ENCODE peak calls at places on chromosomes 7 and 10, in nine cellular contexts. One of them, this sample, is unnamed. For H3K27me3, the result is how much of the 10 kb centered on the place peaks cover.

GRCh38 chr10:62133618-62134017 is 135.0 kb downstream of the RTKN2 start:
- DNase-seq in heart left ventricle: no peak
- DNase-seq in colonic mucosa: no peak
- DNase-seq in adrenal gland: no peak
- DNase-seq in psoas muscle: no peak
- DNase-seq in right lobe of liver: no peak
- DNase-seq in left ventricle myocardium inferior: no peak
- DNase-seq in AG04450: no peak
- DNase-seq in cardiac muscle cell: no peak
- DNase-seq in this sample: no peak

GRCh38 chr10:5587151-5588079 is 62.7 kb downstream of the CALML3 start:
- DNase-seq in adrenal gland: peak
- DNase-seq in psoas muscle: no peak
- DNase-seq in cardiac muscle cell: peak
- DNase-seq in heart left ventricle: peak
- DNase-seq in right lobe of liver: peak
- DNase-seq in colonic mucosa: no peak
- DNase-seq in AG04450: no peak
- DNase-seq in left ventricle myocardium inferior: peak
- DNase-seq in this sample: no peak

GRCh38 chr7:158782638-158783490 is 46.4 kb downstream of the ESYT2 start:
- DNase-seq in adrenal gland: peak
- DNase-seq in AG04450: no peak
- DNase-seq in heart left ventricle: peak
- DNase-seq in colonic mucosa: no peak
- DNase-seq in cardiac muscle cell: peak
- DNase-seq in right lobe of liver: no peak
- DNase-seq in left ventricle myocardium inferior: peak
- DNase-seq in psoas muscle: peak
- DNase-seq in this sample: no peak

GRCh38 chr10:127463548-127463947 is 85.6 kb upstream of the NPS start:
- DNase-seq in adrenal gland: no peak
- DNase-seq in right lobe of liver: no peak
- DNase-seq in AG04450: no peak
- DNase-seq in heart left ventricle: no peak
- DNase-seq in cardiac muscle cell: no peak
- DNase-seq in colonic mucosa: no peak
- DNase-seq in psoas muscle: no peak
- DNase-seq in left ventricle myocardium inferior: no peak
- DNase-seq in this sample: no peak

GRCh38 chr10:104067525-104067924 is 18.2 kb downstream of the COL17A1 start:
- DNase-seq in heart left ventricle: no peak
- DNase-seq in cardiac muscle cell: no peak
- DNase-seq in left ventricle myocardium inferior: no peak
- DNase-seq in adrenal gland: no peak
- DNase-seq in psoas muscle: no peak
- DNase-seq in colonic mucosa: no peak
- DNase-seq in AG04450: no peak
- DNase-seq in right lobe of liver: no peak
- DNase-seq in this sample: no peak

GRCh38 chr10:34598972-34599371 is 216.1 kb downstream of the PARD3 start:
- DNase-seq in psoas muscle: no peak
- DNase-seq in adrenal gland: no peak
- DNase-seq in AG04450: peak
- DNase-seq in cardiac muscle cell: peak
- DNase-seq in right lobe of liver: no peak
- DNase-seq in heart left ventricle: no peak
- DNase-seq in colonic mucosa: no peak
- DNase-seq in left ventricle myocardium inferior: no peak
- DNase-seq in this sample: no peak

GRCh38 chr7:1694551-1694950 is 24.5 kb downstream of the ELFN1 start:
- DNase-seq in adrenal gland: peak
- DNase-seq in right lobe of liver: no peak
- DNase-seq in AG04450: no peak
- DNase-seq in colonic mucosa: no peak
- DNase-seq in psoas muscle: no peak
- DNase-seq in heart left ventricle: no peak
- DNase-seq in left ventricle myocardium inferior: peak
- DNase-seq in cardiac muscle cell: no peak
- DNase-seq in this sample: no peak

GRCh38 chr10:73886085-73886529 is 11.8 kb upstream of the CAMK2G start:
- DNase-seq in left ventricle myocardium inferior: peak
- DNase-seq in right lobe of liver: peak
- DNase-seq in psoas muscle: peak
- DNase-seq in cardiac muscle cell: peak
- DNase-seq in AG04450: peak
- DNase-seq in adrenal gland: peak
- DNase-seq in heart left ventricle: peak
- DNase-seq in colonic mucosa: peak
- DNase-seq in this sample: peak

GRCh38 chr10:106493166-106493565 is 671.3 kb downstream of the SORCS1 start:
- DNase-seq in colonic mucosa: no peak
- DNase-seq in cardiac muscle cell: no peak
- DNase-seq in AG04450: no peak
- DNase-seq in heart left ventricle: no peak
- DNase-seq in adrenal gland: no peak
- DNase-seq in psoas muscle: no peak
- DNase-seq in left ventricle myocardium inferior: no peak
- DNase-seq in right lobe of liver: no peak
- DNase-seq in this sample: no peak

GRCh38 chr10:97771913-97772823 is at the start of gene SFRP5:
- DNase-seq in AG04450: no peak
- DNase-seq in cardiac muscle cell: no peak
- DNase-seq in right lobe of liver: no peak
- DNase-seq in colonic mucosa: no peak
- DNase-seq in adrenal gland: peak
- DNase-seq in psoas muscle: no peak
- DNase-seq in heart left ventricle: no peak
- DNase-seq in left ventricle myocardium inferior: no peak
- DNase-seq in this sample: no peak

GRCh38 chr7:121275204-121275603 is 53.6 kb upstream of the WNT16 start:
- DNase-seq in right lobe of liver: peak
- DNase-seq in heart left ventricle: no peak
- DNase-seq in psoas muscle: no peak
- DNase-seq in left ventricle myocardium inferior: no peak
- DNase-seq in colonic mucosa: no peak
- DNase-seq in adrenal gland: no peak
- DNase-seq in cardiac muscle cell: no peak
- DNase-seq in AG04450: no peak
- DNase-seq in this sample: no peak

GRCh38 chr10:33837736-33838135 is 503.3 kb upstream of the NRP1 start:
- DNase-seq in AG04450: no peak
- DNase-seq in heart left ventricle: peak
- DNase-seq in adrenal gland: no peak
- DNase-seq in right lobe of liver: no peak
- DNase-seq in left ventricle myocardium inferior: no peak
- DNase-seq in cardiac muscle cell: no peak
- DNase-seq in psoas muscle: no peak
- DNase-seq in colonic mucosa: no peak
- DNase-seq in this sample: no peak

GRCh38 chr7:111982804-111983203 is 223.4 kb downstream of the DOCK4 start:
- DNase-seq in cardiac muscle cell: peak
- DNase-seq in AG04450: peak
- DNase-seq in colonic mucosa: no peak
- DNase-seq in adrenal gland: no peak
- DNase-seq in psoas muscle: no peak
- DNase-seq in right lobe of liver: no peak
- DNase-seq in left ventricle myocardium inferior: no peak
- DNase-seq in heart left ventricle: no peak
- DNase-seq in this sample: no peak

GRCh38 chr7:115709664-115710063 is 320.9 kb downstream of the TFEC start:
- DNase-seq in cardiac muscle cell: no peak
- DNase-seq in adrenal gland: no peak
- DNase-seq in heart left ventricle: no peak
- DNase-seq in colonic mucosa: no peak
- DNase-seq in left ventricle myocardium inferior: no peak
- DNase-seq in AG04450: no peak
- DNase-seq in psoas muscle: no peak
- DNase-seq in right lobe of liver: no peak
- DNase-seq in this sample: no peak

GRCh38 chr7:98872328-98872924 is 2.6 kb upstream of the TMEM130 start:
- DNase-seq in cardiac muscle cell: no peak
- DNase-seq in right lobe of liver: no peak
- DNase-seq in adrenal gland: peak
- DNase-seq in AG04450: no peak
- DNase-seq in colonic mucosa: no peak
- DNase-seq in heart left ventricle: no peak
- DNase-seq in left ventricle myocardium inferior: no peak
- DNase-seq in psoas muscle: no peak
- DNase-seq in this sample: no peak

GRCh38 chr10:47031953-47032465 is 120.8 kb downstream of the PTPN20 start:
- DNase-seq in right lobe of liver: no peak
- DNase-seq in left ventricle myocardium inferior: no peak
- DNase-seq in AG04450: no peak
- DNase-seq in heart left ventricle: no peak
- DNase-seq in cardiac muscle cell: no peak
- DNase-seq in adrenal gland: peak
- DNase-seq in colonic mucosa: no peak
- DNase-seq in psoas muscle: peak
- DNase-seq in this sample: no peak

GRCh38 chr10:70958396-70958795 is 70.0 kb upstream of the PCBD1 start:
- DNase-seq in cardiac muscle cell: peak
- DNase-seq in left ventricle myocardium inferior: no peak
- DNase-seq in heart left ventricle: no peak
- DNase-seq in right lobe of liver: no peak
- DNase-seq in AG04450: no peak
- DNase-seq in adrenal gland: no peak
- DNase-seq in psoas muscle: no peak
- DNase-seq in colonic mucosa: no peak
- DNase-seq in this sample: no peak

GRCh38 chr7:151192002-151192539 is 5.0 kb upstream of the ASB10 start:
- DNase-seq in AG04450: no peak
- DNase-seq in heart left ventricle: no peak
- DNase-seq in colonic mucosa: no peak
- DNase-seq in psoas muscle: no peak
- DNase-seq in right lobe of liver: no peak
- DNase-seq in left ventricle myocardium inferior: no peak
- DNase-seq in cardiac muscle cell: no peak
- DNase-seq in adrenal gland: no peak
- DNase-seq in this sample: no peak

GRCh38 chr7:22667562-22668239 is 59.3 kb upstream of the IL6 start:
- DNase-seq in left ventricle myocardium inferior: no peak
- DNase-seq in cardiac muscle cell: peak
- DNase-seq in AG04450: peak
- DNase-seq in heart left ventricle: no peak
- DNase-seq in colonic mucosa: no peak
- DNase-seq in right lobe of liver: no peak
- DNase-seq in psoas muscle: no peak
- DNase-seq in adrenal gland: no peak
- DNase-seq in this sample: no peak

GRCh38 chr10:110364531-110364937 is 59.8 kb upstream of the SMNDC1 start:
- DNase-seq in heart left ventricle: no peak
- DNase-seq in adrenal gland: no peak
- DNase-seq in left ventricle myocardium inferior: no peak
- DNase-seq in colonic mucosa: no peak
- DNase-seq in cardiac muscle cell: no peak
- DNase-seq in AG04450: no peak
- DNase-seq in right lobe of liver: no peak
- DNase-seq in psoas muscle: no peak
- DNase-seq in this sample: no peak

GRCh38 chr10:123579675-123580074 is 86.5 kb upstream of the GPR26 start:
- DNase-seq in cardiac muscle cell: no peak
- DNase-seq in psoas muscle: no peak
- DNase-seq in adrenal gland: no peak
- DNase-seq in colonic mucosa: no peak
- DNase-seq in left ventricle myocardium inferior: no peak
- DNase-seq in AG04450: no peak
- DNase-seq in heart left ventricle: no peak
- DNase-seq in right lobe of liver: no peak
- DNase-seq in this sample: no peak
- H3K27me3 ChIP-seq in cardiac muscle cell: half or more
- H3K27me3 ChIP-seq in psoas muscle: under half
- H3K27me3 ChIP-seq in adrenal gland: under half
- H3K27me3 ChIP-seq in colonic mucosa: under half
- H3K27me3 ChIP-seq in left ventricle myocardium inferior: half or more
- H3K27me3 ChIP-seq in AG04450: under half
- H3K27me3 ChIP-seq in heart left ventricle: under half
- H3K27me3 ChIP-seq in right lobe of liver: under half
- H3K27me3 ChIP-seq in this sample: under half

GRCh38 chr10:27153855-27154198 is 357 bp downstream of the YME1L1 start:
- DNase-seq in colonic mucosa: no peak
- DNase-seq in right lobe of liver: no peak
- DNase-seq in left ventricle myocardium inferior: no peak
- DNase-seq in heart left ventricle: no peak
- DNase-seq in AG04450: no peak
- DNase-seq in adrenal gland: peak
- DNase-seq in psoas muscle: no peak
- DNase-seq in cardiac muscle cell: peak
- DNase-seq in this sample: no peak
- H3K27ac ChIP-seq in colonic mucosa: peak
- H3K27ac ChIP-seq in right lobe of liver: peak
- H3K27ac ChIP-seq in left ventricle myocardium inferior: peak
- H3K27ac ChIP-seq in heart left ventricle: peak
- H3K27ac ChIP-seq in AG04450: peak
- H3K27ac ChIP-seq in adrenal gland: peak
- H3K27ac ChIP-seq in psoas muscle: peak
- H3K27ac ChIP-seq in cardiac muscle cell: peak
- H3K27ac ChIP-seq in this sample: peak

GRCh38 chr7:32089678-32090077 is 19.5 kb upstream of the PDE1C start:
- DNase-seq in AG04450: no peak
- DNase-seq in adrenal gland: no peak
- DNase-seq in cardiac muscle cell: peak
- DNase-seq in psoas muscle: no peak
- DNase-seq in heart left ventricle: no peak
- DNase-seq in colonic mucosa: no peak
- DNase-seq in left ventricle myocardium inferior: no peak
- DNase-seq in right lobe of liver: no peak
- DNase-seq in this sample: no peak
- TF ChIP-seq CTCF in AG04450: no peak
- TF ChIP-seq CTCF in adrenal gland: no peak
- TF ChIP-seq CTCF in cardiac muscle cell: no peak
- TF ChIP-seq CTCF in psoas muscle: no peak
- TF ChIP-seq CTCF in heart left ventricle: no peak
- TF ChIP-seq CTCF in colonic mucosa: no peak
- TF ChIP-seq CTCF in left ventricle myocardium inferior: no peak
- TF ChIP-seq CTCF in right lobe of liver: no peak
- TF ChIP-seq CTCF in this sample: no peak

DNA sequence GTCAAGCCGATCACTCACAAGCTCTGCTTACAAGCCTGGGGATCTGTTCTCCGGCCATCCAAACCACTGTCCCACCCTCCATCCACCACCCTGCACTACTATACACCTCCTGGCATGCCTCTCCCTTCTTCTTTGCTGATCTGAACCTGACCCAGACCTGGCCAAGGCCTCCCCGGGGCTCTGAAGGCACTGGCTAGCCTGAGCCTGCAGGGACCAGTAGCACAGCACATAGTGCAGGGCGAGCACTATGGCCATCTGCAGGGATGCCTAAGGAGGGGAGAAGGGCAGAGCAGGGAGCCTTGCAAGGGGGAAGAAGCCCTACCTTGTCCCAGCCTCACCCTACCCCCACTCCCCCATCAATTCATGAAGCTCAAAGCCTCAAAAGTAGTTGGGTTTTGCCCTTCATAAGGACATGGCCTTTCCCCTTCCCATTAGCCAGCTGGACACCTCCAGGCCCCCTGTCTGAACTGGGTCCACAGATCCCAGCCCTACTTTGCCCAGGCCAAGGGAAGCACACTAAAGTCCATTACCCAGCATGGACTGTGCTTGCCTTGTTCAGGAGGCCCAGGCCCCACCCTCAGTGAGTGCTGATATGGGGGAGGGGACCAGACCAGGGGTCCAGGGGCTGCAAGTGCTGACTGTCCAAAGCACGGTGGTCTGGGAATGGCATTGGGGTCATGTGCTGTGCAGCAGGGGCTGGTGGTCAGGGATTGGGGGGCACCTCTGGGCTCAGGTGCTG is 29.6 kb downstream of the CHAT start:
- DNase-seq in colonic mucosa: no peak
- DNase-seq in left ventricle myocardium inferior: no peak
- DNase-seq in right lobe of liver: no peak
- DNase-seq in AG04450: no peak
- DNase-seq in psoas muscle: no peak
- DNase-seq in cardiac muscle cell: no peak
- DNase-seq in heart left ventricle: no peak
- DNase-seq in adrenal gland: no peak
- DNase-seq in this sample: no peak
- H3K27me3 ChIP-seq in colonic mucosa: under half
- H3K27me3 ChIP-seq in left ventricle myocardium inferior: half or more
- H3K27me3 ChIP-seq in right lobe of liver: under half
- H3K27me3 ChIP-seq in AG04450: under half
- H3K27me3 ChIP-seq in psoas muscle: under half
- H3K27me3 ChIP-seq in cardiac muscle cell: under half
- H3K27me3 ChIP-seq in heart left ventricle: under half
- H3K27me3 ChIP-seq in adrenal gland: under half
- H3K27me3 ChIP-seq in this sample: under half